ENCODE peak calls at places on chromosomes 7 and 10, in seven cellular contexts. C is neural progenitor cell, Y is thyroid gland, M is upper lobe of right lung, W is A549, G is heart left ventricle, Z is Peyer's patch. T is an unnamed sample.

GRCh38 chr10:77887631-77888355 is 38.8 kb downstream of the DLG5 start:
- DNase-seq in C (no peak), Y (peak; percentile 43), M (no peak), W (no peak), G (no peak), Z (no peak), T (no peak)

GRCh38 chr10:116470768-116471415 is 43.2 kb downstream of the PNLIPRP3 start:
- DNase-seq in C (peak; percentile 43), Y (no peak), M (no peak), W (peak; percentile 41), G (no peak), Z (no peak), T (no peak)

GRCh38 chr10:124117879-124118278 is 24.5 kb upstream of the CHST15 start:
- DNase-seq in C (no peak), Y (no peak), M (no peak), W (no peak), G (no peak), Z (no peak), T (no peak)

GRCh38 chr7:25389489-25390106 is 161.3 kb upstream of the NPVF start:
- DNase-seq in C (peak; percentile 60), Y (peak; percentile 26), M (no peak), W (peak; percentile 54), G (no peak), Z (no peak), T (no peak)

GRCh38 chr10:61341008-61341407 is 112.2 kb downstream of the TMEM26 start:
- DNase-seq in C (no peak), Y (no peak), M (no peak), W (no peak), G (no peak), Z (no peak), T (no peak)

GRCh38 chr7:39733881-39734571 is 110.7 kb downstream of the RALA start:
- DNase-seq in C (peak; percentile 66), Y (no peak), M (no peak), W (peak; percentile 47), G (no peak), Z (no peak), T (peak; percentile 85)

GRCh38 chr7:93146465-93147127 is 1.6 kb downstream of the SAMD9L start:
- DNase-seq in C (no peak), Y (no peak), M (no peak), W (no peak), G (no peak), Z (no peak), T (no peak)

GRCh38 chr10:111247781-111248389 is 171.1 kb downstream of the ADRA2A start:
- DNase-seq in C (no peak), Y (no peak), M (no peak), W (no peak), G (no peak), Z (no peak), T (no peak)

GRCh38 chr7:18890134-18890533 is 227.3 kb downstream of the TWIST1 start:
- DNase-seq in C (no peak), Y (no peak), M (no peak), W (no peak), G (no peak), Z (no peak), T (peak; percentile 69)

GRCh38 chr10:111344804-111345203 is 268.0 kb downstream of the ADRA2A start:
- DNase-seq in C (no peak), Y (no peak), M (no peak), W (peak; percentile 12), G (no peak), Z (no peak), T (no peak)

GRCh38 chr7:153443031-153443430 is 609.2 kb upstream of the DPP6 start:
- DNase-seq in C (no peak), Y (no peak), M (no peak), W (no peak), G (no peak), Z (no peak), T (no peak)

GRCh38 chr10:3068968-3069737 is 1.8 kb downstream of the PFKP start:
- DNase-seq in C (peak; percentile 61), Y (peak; percentile 35), M (no peak), W (no peak), G (peak; percentile 51), Z (peak; percentile 63), T (no peak)

GRCh38 chr10:99788598-99789259 is 6.3 kb downstream of the ABCC2 start:
- DNase-seq in C (no peak), Y (no peak), M (no peak), W (no peak), G (no peak), Z (no peak), T (no peak)

GRCh38 chr10:7409045-7409731 is 1.6 kb downstream of the SFMBT2 start:
- DNase-seq in C (peak; percentile 41), Y (peak; percentile 30), M (no peak), W (peak; percentile 61), G (peak; percentile 44), Z (peak; percentile 52), T (no peak)

GRCh38 chr10:7408003-7408493 is 2.8 kb downstream of the SFMBT2 start:
- DNase-seq in C (peak; percentile 64), Y (peak; percentile 50), M (peak; percentile 78), W (peak; percentile 16), G (peak; percentile 72), Z (peak; percentile 51), T (no peak)

GRCh38 chr10:7409732-7410168 is 1.1 kb downstream of the SFMBT2 start:
- DNase-seq in C (peak; percentile 26), Y (peak; percentile 14), M (no peak), W (peak; percentile 21), G (no peak), Z (no peak), T (no peak)

GRCh38 chr10:7407368-7408002 is 3.3 kb downstream of the SFMBT2 start:
- DNase-seq in C (peak; percentile 20), Y (peak; percentile 4), M (peak; percentile 65), W (no peak), G (peak; percentile 35), Z (no peak), T (no peak)

GRCh38 chr10:7408494-7409044 is 2.3 kb downstream of the SFMBT2 start:
- DNase-seq in C (peak; percentile 83), Y (peak; percentile 58), M (peak; percentile 84), W (peak; percentile 68), G (peak; percentile 82), Z (peak; percentile 61), T (no peak)
- TF ChIP-seq CTCF in C (peak; percentile 66), Y (peak; percentile 69), M (peak; percentile 58), W (peak; percentile 76), G (peak; percentile 56), Z (no peak), T (peak; percentile 42)

GRCh38 chr10:34651796-34652195 is 163.3 kb downstream of the PARD3 start:
- DNase-seq in C (peak; percentile 35), Y (no peak), M (no peak), W (no peak), G (no peak), Z (no peak), T (no peak)
- H3K4me3 ChIP-seq in C (no peak overlapping the region), Y (no peak overlapping the region), M (no peak overlapping the region), W (no peak overlapping the region), G (no peak overlapping the region), Z (no peak overlapping the region), T (no peak overlapping the region)

GRCh38 chr7:1555046-1555812 is 776 bp downstream of the TMEM184A start:
- DNase-seq in C (no peak), Y (no peak), M (no peak), W (peak; percentile 94), G (peak; percentile 24), Z (peak; percentile 91), T (peak; percentile 43)
- H3K27ac ChIP-seq in C (no peak overlapping the region), Y (no peak overlapping the region), M (peak overlapping the region; percentile 19), W (peak overlapping the region; percentile 99), G (no peak overlapping the region), Z (peak overlapping the region; percentile 97), T (peak overlapping the region; percentile 11)

GRCh38 chr7:121330053-121330833 is 1.4 kb downstream of the WNT16 start:
- DNase-seq in C (peak; percentile 81), Y (peak; percentile 10), M (no peak), W (no peak), G (no peak), Z (peak; percentile 51), T (no peak)

GRCh38 chr7:121328508-121329459 is at the start of gene WNT16:
- DNase-seq in C (peak; percentile 74), Y (no peak), M (no peak), W (no peak), G (no peak), Z (no peak), T (no peak)

GRCh38 chr7:121327671-121328070 is 1.1 kb upstream of the WNT16 start:
- DNase-seq in C (no peak), Y (no peak), M (no peak), W (no peak), G (no peak), Z (no peak), T (no peak)

GRCh38 chr7:121331048-121331447 is 2.2 kb downstream of the WNT16 start:
- DNase-seq in C (no peak), Y (no peak), M (no peak), W (no peak), G (no peak), Z (no peak), T (no peak)

GRCh38 chr7:121329460-121330052 is 756 bp downstream of the WNT16 start:
- DNase-seq in C (peak; percentile 79), Y (peak; percentile 28), M (peak; percentile 64), W (peak; percentile 40), G (no peak), Z (no peak), T (no peak)
- TF ChIP-seq CTCF in C (peak; percentile 33), Y (no peak), M (no peak), W (no peak), G (no peak), Z (no peak), T (peak; percentile 24)